ENCODE peak calls at places on chromosome 5, in eight cellular contexts. One of them, this sample, is unnamed. For H3K27me3, the result is how much of the 10 kb centered on the place peaks cover.

GRCh38 chr5:14109771-14110170 is 33.4 kb upstream of the TRIO start:
- DNase-seq in Panc1: no peak
- DNase-seq in IMR-90: peak
- DNase-seq in Peyer's patch: no peak
- DNase-seq in lower lobe of right lung: no peak
- DNase-seq in GM12878: no peak
- DNase-seq in DND-41: no peak
- DNase-seq in fibroblast of lung: peak
- DNase-seq in this sample: no peak

GRCh38 chr5:151298063-151298462 is 5.5 kb downstream of the SLC36A3 start:
- DNase-seq in Panc1: peak
- DNase-seq in IMR-90: peak
- DNase-seq in Peyer's patch: peak
- DNase-seq in lower lobe of right lung: no peak
- DNase-seq in GM12878: peak
- DNase-seq in DND-41: peak
- DNase-seq in fibroblast of lung: no peak
- DNase-seq in this sample: peak

GRCh38 chr5:79133121-79133656 is 21.6 kb downstream of the BHMT start:
- DNase-seq in Panc1: peak
- DNase-seq in IMR-90: peak
- DNase-seq in Peyer's patch: no peak
- DNase-seq in lower lobe of right lung: no peak
- DNase-seq in GM12878: no peak
- DNase-seq in DND-41: no peak
- DNase-seq in fibroblast of lung: peak
- DNase-seq in this sample: no peak

GRCh38 chr5:78779771-78780616 is 131.4 kb upstream of the LHFPL2 start:
- DNase-seq in Panc1: no peak
- DNase-seq in IMR-90: peak
- DNase-seq in Peyer's patch: no peak
- DNase-seq in lower lobe of right lung: no peak
- DNase-seq in GM12878: no peak
- DNase-seq in DND-41: no peak
- DNase-seq in fibroblast of lung: peak
- DNase-seq in this sample: peak

GRCh38 chr5:179614745-179615144 is 8.7 kb downstream of the HNRNPH1 start:
- DNase-seq in Panc1: no peak
- DNase-seq in IMR-90: no peak
- DNase-seq in Peyer's patch: no peak
- DNase-seq in lower lobe of right lung: no peak
- DNase-seq in GM12878: no peak
- DNase-seq in DND-41: no peak
- DNase-seq in fibroblast of lung: no peak
- DNase-seq in this sample: no peak

GRCh38 chr5:124725040-124725434 is 21.4 kb downstream of the ZNF608 start:
- DNase-seq in Panc1: no peak
- DNase-seq in IMR-90: no peak
- DNase-seq in Peyer's patch: no peak
- DNase-seq in lower lobe of right lung: no peak
- DNase-seq in GM12878: no peak
- DNase-seq in DND-41: peak
- DNase-seq in fibroblast of lung: no peak
- DNase-seq in this sample: no peak

GRCh38 chr5:135455876-135456237 is 3.7 kb upstream of the TIFAB start:
- DNase-seq in Panc1: no peak
- DNase-seq in IMR-90: no peak
- DNase-seq in Peyer's patch: no peak
- DNase-seq in lower lobe of right lung: peak
- DNase-seq in GM12878: no peak
- DNase-seq in DND-41: no peak
- DNase-seq in fibroblast of lung: no peak
- DNase-seq in this sample: no peak

GRCh38 chr5:39464096-39464495 is 39.3 kb upstream of the DAB2 start:
- DNase-seq in Panc1: no peak
- DNase-seq in IMR-90: no peak
- DNase-seq in Peyer's patch: no peak
- DNase-seq in lower lobe of right lung: no peak
- DNase-seq in GM12878: no peak
- DNase-seq in DND-41: no peak
- DNase-seq in fibroblast of lung: no peak
- DNase-seq in this sample: no peak

GRCh38 chr5:150946351-150946905 is 41.6 kb upstream of the ZNF300 start:
- DNase-seq in Panc1: no peak
- DNase-seq in IMR-90: peak
- DNase-seq in Peyer's patch: no peak
- DNase-seq in lower lobe of right lung: peak
- DNase-seq in GM12878: no peak
- DNase-seq in DND-41: no peak
- DNase-seq in fibroblast of lung: peak
- DNase-seq in this sample: peak

GRCh38 chr5:159178978-159179377 is 30.4 kb downstream of the RNF145 start:
- DNase-seq in Panc1: peak
- DNase-seq in IMR-90: peak
- DNase-seq in Peyer's patch: no peak
- DNase-seq in lower lobe of right lung: no peak
- DNase-seq in GM12878: peak
- DNase-seq in DND-41: no peak
- DNase-seq in fibroblast of lung: peak
- DNase-seq in this sample: peak

GRCh38 chr5:84306617-84307016 is 78.1 kb downstream of the EDIL3 start:
- DNase-seq in Panc1: no peak
- DNase-seq in IMR-90: peak
- DNase-seq in Peyer's patch: no peak
- DNase-seq in lower lobe of right lung: no peak
- DNase-seq in GM12878: no peak
- DNase-seq in DND-41: no peak
- DNase-seq in fibroblast of lung: no peak
- DNase-seq in this sample: no peak

GRCh38 chr5:66958126-66958983 is 238.2 kb downstream of the CD180 start:
- DNase-seq in Panc1: no peak
- DNase-seq in IMR-90: peak
- DNase-seq in Peyer's patch: no peak
- DNase-seq in lower lobe of right lung: no peak
- DNase-seq in GM12878: no peak
- DNase-seq in DND-41: no peak
- DNase-seq in fibroblast of lung: peak
- DNase-seq in this sample: peak

DNA sequence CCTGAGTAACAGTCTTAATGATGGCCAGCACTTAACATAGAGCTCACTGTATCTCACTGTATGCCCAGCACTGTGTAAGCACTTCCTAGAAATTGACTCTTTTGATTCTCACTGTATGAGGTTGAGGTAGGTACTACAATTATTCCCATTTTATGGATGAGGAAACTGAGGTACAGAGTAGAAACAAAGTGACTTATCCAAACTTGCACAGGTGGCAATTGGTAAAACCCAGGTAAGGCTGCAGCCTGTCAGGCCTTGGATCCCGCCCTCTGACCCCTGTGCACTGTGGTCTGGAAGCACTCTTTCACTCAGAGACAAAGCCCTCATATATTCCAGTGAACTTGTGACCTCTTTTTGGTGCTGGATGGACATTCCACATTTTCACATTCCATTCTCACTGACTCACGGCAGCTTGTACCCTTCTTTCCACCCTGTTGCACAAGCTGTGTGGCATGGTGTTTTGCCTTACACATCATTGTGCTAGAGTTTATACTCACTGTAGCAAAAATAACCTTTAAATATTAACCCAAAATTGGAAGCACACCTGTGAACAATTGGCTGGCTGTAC is 21.7 kb downstream of the ANKRD55 start:
- DNase-seq in Panc1: peak
- DNase-seq in IMR-90: peak
- DNase-seq in Peyer's patch: no peak
- DNase-seq in lower lobe of right lung: no peak
- DNase-seq in GM12878: no peak
- DNase-seq in DND-41: no peak
- DNase-seq in fibroblast of lung: peak
- DNase-seq in this sample: peak
- TF ChIP-seq CTCF in Panc1: no peak
- TF ChIP-seq CTCF in IMR-90: no peak
- TF ChIP-seq CTCF in Peyer's patch: no peak
- TF ChIP-seq CTCF in lower lobe of right lung: no peak
- TF ChIP-seq CTCF in GM12878: no peak
- TF ChIP-seq CTCF in DND-41: no peak
- TF ChIP-seq CTCF in fibroblast of lung: no peak
- TF ChIP-seq CTCF in this sample: no peak

GRCh38 chr5:68345166-68345565 is 129.6 kb downstream of the PIK3R1 start:
- DNase-seq in Panc1: no peak
- DNase-seq in IMR-90: peak
- DNase-seq in Peyer's patch: no peak
- DNase-seq in lower lobe of right lung: no peak
- DNase-seq in GM12878: no peak
- DNase-seq in DND-41: no peak
- DNase-seq in fibroblast of lung: no peak
- DNase-seq in this sample: no peak
- H3K27ac ChIP-seq in Panc1: no peak
- H3K27ac ChIP-seq in IMR-90: no peak
- H3K27ac ChIP-seq in Peyer's patch: no peak
- H3K27ac ChIP-seq in lower lobe of right lung: no peak
- H3K27ac ChIP-seq in GM12878: no peak
- H3K27ac ChIP-seq in DND-41: peak
- H3K27ac ChIP-seq in fibroblast of lung: no peak
- H3K27ac ChIP-seq in this sample: peak

DNA sequence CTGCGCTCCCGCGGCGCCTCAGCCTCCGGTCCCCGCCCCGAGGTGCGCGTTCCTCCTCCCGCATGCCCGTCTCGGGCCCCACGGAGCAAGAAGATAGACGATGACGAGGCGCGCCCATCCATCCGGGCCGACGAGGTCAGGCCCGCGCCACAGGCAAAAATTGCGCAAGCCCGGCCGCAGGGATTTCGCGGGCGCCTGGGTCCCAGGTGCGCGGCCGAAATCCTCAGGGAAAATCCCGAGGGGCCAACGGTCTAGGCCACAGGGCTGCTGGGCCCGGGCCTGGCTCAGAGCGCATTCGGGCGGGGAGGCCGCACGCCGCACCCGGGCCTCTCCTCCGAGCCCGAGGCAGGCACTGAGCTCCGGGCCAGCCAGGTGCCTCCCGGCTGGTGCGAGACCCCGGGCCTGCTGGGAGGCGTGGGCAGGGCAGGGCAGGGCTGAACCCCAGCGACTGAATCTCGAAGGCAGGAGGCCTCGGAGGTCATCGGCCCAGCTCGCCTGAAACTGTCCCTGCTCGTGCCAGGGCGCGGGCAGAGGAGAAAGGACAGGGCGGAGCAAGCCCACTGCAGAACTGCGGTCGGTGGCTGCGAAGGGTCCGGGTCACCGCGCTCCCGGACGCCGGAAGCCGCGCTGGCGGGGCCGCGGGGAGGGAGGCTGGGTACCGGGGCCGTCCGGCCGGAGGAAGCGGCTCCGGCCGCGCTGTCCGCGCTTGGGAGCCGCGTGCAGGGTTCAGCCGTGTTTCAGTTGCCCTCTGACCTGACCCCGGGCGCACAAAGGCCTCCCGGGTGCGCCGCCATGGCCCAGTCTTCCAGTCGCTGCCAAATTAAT is 66.8 kb downstream of the FOXD1 start:
- DNase-seq in Panc1: no peak
- DNase-seq in IMR-90: no peak
- DNase-seq in Peyer's patch: no peak
- DNase-seq in lower lobe of right lung: no peak
- DNase-seq in GM12878: no peak
- DNase-seq in DND-41: no peak
- DNase-seq in fibroblast of lung: no peak
- DNase-seq in this sample: no peak
- H3K27me3 ChIP-seq in Panc1: under half
- H3K27me3 ChIP-seq in IMR-90: under half
- H3K27me3 ChIP-seq in Peyer's patch: under half
- H3K27me3 ChIP-seq in lower lobe of right lung: half or more
- H3K27me3 ChIP-seq in GM12878: under half
- H3K27me3 ChIP-seq in DND-41: under half
- H3K27me3 ChIP-seq in fibroblast of lung: under half
- H3K27me3 ChIP-seq in this sample: under half

GRCh38 chr5:97224112-97224750 is 41.2 kb upstream of the RIOK2 start:
- DNase-seq in Panc1: no peak
- DNase-seq in IMR-90: peak
- DNase-seq in Peyer's patch: no peak
- DNase-seq in lower lobe of right lung: no peak
- DNase-seq in GM12878: no peak
- DNase-seq in DND-41: no peak
- DNase-seq in fibroblast of lung: peak
- DNase-seq in this sample: no peak
- TF ChIP-seq CTCF in Panc1: no peak
- TF ChIP-seq CTCF in IMR-90: no peak
- TF ChIP-seq CTCF in Peyer's patch: no peak
- TF ChIP-seq CTCF in lower lobe of right lung: no peak
- TF ChIP-seq CTCF in GM12878: no peak
- TF ChIP-seq CTCF in DND-41: no peak
- TF ChIP-seq CTCF in fibroblast of lung: no peak
- TF ChIP-seq CTCF in this sample: no peak

GRCh38 chr5:145484195-145484594 is 350.9 kb downstream of the PRELID2 start:
- DNase-seq in Panc1: no peak
- DNase-seq in IMR-90: peak
- DNase-seq in Peyer's patch: no peak
- DNase-seq in lower lobe of right lung: no peak
- DNase-seq in GM12878: no peak
- DNase-seq in DND-41: no peak
- DNase-seq in fibroblast of lung: peak
- DNase-seq in this sample: peak

GRCh38 chr5:145478651-145479050 is 356.5 kb downstream of the PRELID2 start:
- DNase-seq in Panc1: no peak
- DNase-seq in IMR-90: peak
- DNase-seq in Peyer's patch: no peak
- DNase-seq in lower lobe of right lung: no peak
- DNase-seq in GM12878: no peak
- DNase-seq in DND-41: no peak
- DNase-seq in fibroblast of lung: peak
- DNase-seq in this sample: no peak

GRCh38 chr5:145483211-145483610 is 351.9 kb downstream of the PRELID2 start:
- DNase-seq in Panc1: no peak
- DNase-seq in IMR-90: peak
- DNase-seq in Peyer's patch: no peak
- DNase-seq in lower lobe of right lung: no peak
- DNase-seq in GM12878: no peak
- DNase-seq in DND-41: no peak
- DNase-seq in fibroblast of lung: peak
- DNase-seq in this sample: peak

GRCh38 chr5:145479862-145480261 is 355.3 kb downstream of the PRELID2 start:
- DNase-seq in Panc1: no peak
- DNase-seq in IMR-90: peak
- DNase-seq in Peyer's patch: no peak
- DNase-seq in lower lobe of right lung: no peak
- DNase-seq in GM12878: no peak
- DNase-seq in DND-41: no peak
- DNase-seq in fibroblast of lung: no peak
- DNase-seq in this sample: peak

GRCh38 chr5:145479271-145479670 is 355.9 kb downstream of the PRELID2 start:
- DNase-seq in Panc1: no peak
- DNase-seq in IMR-90: no peak
- DNase-seq in Peyer's patch: no peak
- DNase-seq in lower lobe of right lung: no peak
- DNase-seq in GM12878: no peak
- DNase-seq in DND-41: no peak
- DNase-seq in fibroblast of lung: no peak
- DNase-seq in this sample: peak
- H3K27ac ChIP-seq in Panc1: no peak
- H3K27ac ChIP-seq in IMR-90: peak
- H3K27ac ChIP-seq in Peyer's patch: no peak
- H3K27ac ChIP-seq in lower lobe of right lung: no peak
- H3K27ac ChIP-seq in GM12878: no peak
- H3K27ac ChIP-seq in DND-41: no peak
- H3K27ac ChIP-seq in fibroblast of lung: no peak
- H3K27ac ChIP-seq in this sample: no peak

GRCh38 chr5:180642181-180643140 is 6.9 kb downstream of the FLT4 start:
- DNase-seq in Panc1: no peak
- DNase-seq in IMR-90: no peak
- DNase-seq in Peyer's patch: no peak
- DNase-seq in lower lobe of right lung: no peak
- DNase-seq in GM12878: no peak
- DNase-seq in DND-41: no peak
- DNase-seq in fibroblast of lung: no peak
- DNase-seq in this sample: no peak
- H3K27me3 ChIP-seq in Panc1: under half
- H3K27me3 ChIP-seq in IMR-90: under half
- H3K27me3 ChIP-seq in Peyer's patch: under half
- H3K27me3 ChIP-seq in lower lobe of right lung: under half
- H3K27me3 ChIP-seq in GM12878: under half
- H3K27me3 ChIP-seq in DND-41: under half
- H3K27me3 ChIP-seq in fibroblast of lung: under half
- H3K27me3 ChIP-seq in this sample: under half

This sample was measured in foreskin keratinocyte.